ENCODE peak calls at places on chromosome 10, in nine cellular contexts. U is cardiac muscle cell; F is IMR-90; P is glutamatergic neuron; R is psoas muscle; H is astrocyte of the spinal cord; X is AG04449; Q is CD8-positive, alpha-beta T cell; C is esophagus muscularis mucosa. D is an unnamed sample.

GRCh38 chr10:27223964-27224363 is 16.6 kb downstream of the ACBD5 start:
- DNase-seq in R (peak), P (peak), C (no peak), Q (peak), X (no peak), H (peak), U (peak), F (peak), D (peak)

GRCh38 chr10:47230482-47230881 is 69.5 kb upstream of the GDF10 start:
- DNase-seq in F (no peak), C (no peak), X (no peak), H (no peak), P (no peak), U (no peak), R (no peak), Q (no peak), D (no peak)

GRCh38 chr10:19945275-19945674 is 129.0 kb downstream of the PLXDC2 start:
- DNase-seq in F (no peak), X (no peak), Q (no peak), R (peak), P (no peak), C (no peak), H (no peak), U (peak), D (no peak)

GRCh38 chr10:97686301-97686961 is 610 bp downstream of the AVPI1 start:
- DNase-seq in C (no peak), U (no peak), P (no peak), R (no peak), H (no peak), X (no peak), Q (peak), F (no peak), D (no peak)

GRCh38 chr10:122640921-122641320 is 58.7 kb downstream of the C10orf120 start:
- DNase-seq in F (no peak), H (no peak), U (no peak), C (no peak), Q (no peak), P (no peak), R (no peak), X (no peak), D (no peak)

GRCh38 chr10:112535432-112536038 is 88.5 kb downstream of the VTI1A start:
- DNase-seq in X (no peak), P (no peak), R (no peak), F (peak), Q (no peak), U (no peak), H (no peak), C (no peak), D (no peak)

GRCh38 chr10:3897156-3897555 is 112.1 kb upstream of the KLF6 start:
- DNase-seq in U (peak), P (no peak), X (peak), C (no peak), R (no peak), H (peak), F (peak), Q (no peak), D (no peak)

GRCh38 chr10:23067939-23068775 is 27.2 kb upstream of the MSRB2 start:
- DNase-seq in U (peak), Q (peak), X (no peak), F (peak), P (peak), H (peak), R (peak), C (no peak), D (peak)

GRCh38 chr10:125037145-125037544 is 95.2 kb downstream of the ZRANB1 start:
- DNase-seq in X (no peak), Q (no peak), F (peak), R (no peak), U (peak), H (peak), P (no peak), C (no peak), D (peak)

GRCh38 chr10:60182691-60183090 is 207.0 kb downstream of the ANK3 start:
- DNase-seq in H (peak), P (no peak), X (no peak), R (no peak), Q (no peak), F (peak), C (no peak), U (peak), D (no peak)

GRCh38 chr10:110609592-110609991 is 34.5 kb upstream of the RBM20 start:
- DNase-seq in F (no peak), X (no peak), H (no peak), U (no peak), P (no peak), R (peak), Q (no peak), C (no peak), D (no peak)

GRCh38 chr10:94546058-94546595 is 539 bp downstream of the HELLS start:
- DNase-seq in C (no peak), U (peak), R (no peak), F (peak), Q (no peak), P (no peak), H (peak), X (no peak), D (no peak)

GRCh38 chr10:119025776-119026175 is 3.7 kb upstream of the NANOS1 start:
- DNase-seq in R (no peak), X (no peak), Q (no peak), U (no peak), C (peak), P (no peak), F (no peak), H (no peak), D (no peak)

GRCh38 chr10:101693701-101694055 is 1.3 kb downstream of the FBXW4 start:
- DNase-seq in P (no peak), Q (no peak), X (no peak), C (no peak), F (peak), H (peak), R (no peak), U (peak), D (peak)

GRCh38 chr10:5343979-5344378 is 20.8 kb upstream of the UCN3 start:
- DNase-seq in H (no peak), Q (no peak), C (no peak), F (no peak), R (no peak), U (no peak), X (no peak), P (no peak), D (no peak)
- TF ChIP-seq CTCF in H (no peak), Q (no peak), C (no peak), F (no peak), R (no peak), U (no peak), X (no peak), P (no peak), D (no peak)

DNA sequence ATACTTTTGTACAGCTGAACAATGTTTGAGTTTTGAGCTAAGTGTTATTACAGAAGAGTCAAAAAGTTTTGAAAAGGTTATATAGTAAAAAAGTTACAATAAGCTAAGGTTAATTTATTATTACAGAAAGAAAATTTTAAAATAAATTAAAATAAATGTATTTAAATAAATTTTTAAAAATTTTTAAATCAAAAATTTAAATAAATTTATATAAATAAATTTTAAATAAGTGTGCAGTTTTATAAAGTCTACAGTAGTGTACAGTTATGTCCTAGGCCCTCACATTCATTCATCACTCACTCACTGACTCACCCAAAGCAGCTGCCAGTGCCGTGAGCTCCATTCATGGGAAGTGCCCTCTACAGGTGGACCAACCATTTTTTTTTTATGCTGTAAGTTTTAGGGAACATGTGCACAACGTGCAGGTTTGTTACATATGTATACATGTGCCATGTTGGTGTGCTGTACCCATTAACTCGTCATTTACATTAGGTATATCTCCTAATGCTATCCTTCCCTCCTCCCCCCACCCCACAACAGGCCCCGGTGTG is 462.9 kb upstream of the ZMIZ1 start:
- DNase-seq in P (no peak), F (no peak), X (no peak), U (no peak), C (no peak), Q (no peak), R (no peak), H (no peak), D (no peak)
- TF ChIP-seq CTCF in P (no peak), F (no peak), X (no peak), U (no peak), C (no peak), Q (no peak), R (no peak), H (no peak), D (no peak)

DNA sequence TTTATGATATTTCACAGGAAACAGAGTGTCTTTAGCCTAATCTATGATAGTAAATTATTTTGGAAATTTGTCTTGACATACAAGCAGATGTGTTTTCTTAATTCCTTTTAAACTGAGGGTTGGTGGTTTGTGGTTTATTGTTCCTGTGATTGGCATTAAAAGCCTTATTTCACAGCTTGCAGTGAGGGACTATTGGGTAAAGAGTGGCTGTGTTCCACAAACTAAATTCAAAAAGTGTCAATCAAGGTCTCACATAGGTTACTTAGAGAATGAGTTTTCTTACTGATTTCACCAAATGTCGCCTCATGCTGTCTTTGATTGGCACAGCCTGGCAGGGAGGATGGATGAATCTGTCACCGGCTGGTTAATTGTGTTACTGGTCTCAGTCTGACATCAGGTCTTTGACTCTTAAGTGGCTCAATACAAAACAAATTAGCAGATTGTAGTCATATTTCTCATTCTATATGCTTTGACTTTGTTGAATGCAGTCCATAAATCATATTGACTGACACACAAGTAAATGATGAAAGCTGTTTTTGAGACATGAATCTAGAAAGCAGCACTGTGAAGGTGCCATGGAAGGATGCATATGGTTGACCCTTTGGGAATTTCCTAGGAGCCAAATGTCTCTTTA is 66.8 kb upstream of the CYP26C1 start:
- DNase-seq in F (no peak), R (no peak), Q (no peak), P (peak), X (no peak), U (no peak), H (no peak), C (no peak), D (no peak)
- TF ChIP-seq CTCF in F (no peak), R (no peak), Q (no peak), P (no peak), X (no peak), U (no peak), H (no peak), C (no peak), D (no peak)

DNA sequence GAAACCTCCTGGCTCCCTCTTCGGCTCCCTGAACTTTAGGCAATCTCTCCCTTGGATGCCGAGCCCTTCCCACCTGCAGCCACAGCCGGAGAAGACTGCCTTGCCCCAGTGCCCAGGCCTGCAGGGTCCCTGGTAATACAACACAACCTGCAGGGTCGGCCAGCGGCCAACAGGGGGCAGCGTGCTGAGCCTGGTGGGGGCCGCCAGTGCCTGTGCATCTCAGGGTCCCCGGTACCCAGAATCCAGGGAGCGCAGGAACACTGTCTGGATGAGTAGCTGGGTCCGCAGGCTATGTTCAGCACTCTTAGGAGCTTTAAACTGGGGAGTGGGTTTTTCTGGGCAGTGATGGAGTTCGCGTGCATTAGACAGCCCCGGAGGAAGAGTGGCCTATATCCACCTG is 17.5 kb upstream of the C10orf71 start:
- DNase-seq in C (no peak), U (no peak), X (no peak), Q (no peak), R (no peak), P (no peak), F (no peak), H (no peak), D (no peak)
- TF ChIP-seq CTCF in C (no peak), U (peak), X (no peak), Q (no peak), R (no peak), P (peak), F (no peak), H (peak), D (no peak)